ENCODE peak calls at places on chromosomes 13 and 19, in seven cellular contexts. N is foreskin fibroblast, L is astrocyte of the spinal cord, O is kidney, X is WTC11, A is cardiac fibroblast, M is AG10803. Y is an unnamed sample.

GRCh38 chr19:57978586-57979289 is 4.4 kb upstream of the C19orf18 start:
- DNase-seq in X (no peak), N (peak; percentile 4), O (no peak), M (no peak), L (peak; percentile 31), A (peak; percentile 28), Y (no peak)

GRCh38 chr19:54462713-54463530 is 656 bp downstream of the LENG9 start:
- DNase-seq in M (peak; percentile 63), X (peak; percentile 69), O (peak; percentile 92), A (peak; percentile 71), L (peak; percentile 61), N (peak; percentile 84), Y (peak; percentile 61)

GRCh38 chr13:109241160-109241559 is 545.2 kb downstream of the IRS2 start:
- DNase-seq in A (peak; percentile 47), X (no peak), O (no peak), L (no peak), M (peak; percentile 23), N (no peak), Y (no peak)

GRCh38 chr13:65999441-65999840 is 1230.7 kb downstream of the PCDH9 start:
- DNase-seq in X (no peak), N (no peak), A (no peak), O (no peak), L (no peak), M (no peak), Y (no peak)

GRCh38 chr13:107866007-107866665 is 349.2 kb downstream of the LIG4 start:
- DNase-seq in A (peak; percentile 11), X (peak; percentile 47), M (peak; percentile 26), O (peak; percentile 70), N (peak; percentile 26), L (peak; percentile 52), Y (peak; percentile 41)

GRCh38 chr13:43390101-43390500 is 366.7 kb downstream of the DNAJC15 start:
- DNase-seq in X (no peak), L (no peak), O (no peak), N (peak; percentile 55), A (no peak), M (peak; percentile 71), Y (no peak)

GRCh38 chr13:49560270-49561063 is 24.9 kb downstream of the RCBTB1 start:
- DNase-seq in O (no peak), L (peak; percentile 47), A (peak; percentile 31), X (peak; percentile 27), M (no peak), N (peak; percentile 13), Y (no peak)

GRCh38 chr13:45828253-45828968 is 23.1 kb downstream of the SIAH3 start:
- DNase-seq in N (no peak), X (no peak), M (no peak), O (no peak), A (no peak), L (no peak), Y (no peak)

GRCh38 chr19:1658446-1659433 is 6.3 kb upstream of the TCF3 start:
- DNase-seq in M (no peak), N (no peak), O (peak; percentile 63), A (no peak), X (no peak), L (no peak), Y (no peak)

GRCh38 chr19:35879770-35880317 is 11.5 kb downstream of the APLP1 start:
- DNase-seq in N (peak; percentile 97), X (peak; percentile 98), A (peak; percentile 93), L (peak; percentile 84), O (peak; percentile 95), M (peak; percentile 88), Y (peak; percentile 94)

GRCh38 chr19:35883920-35884319 is 15.5 kb downstream of the APLP1 start:
- DNase-seq in A (no peak), L (no peak), M (no peak), N (no peak), X (no peak), O (no peak), Y (no peak)

GRCh38 chr19:35885225-35885624 is 15.1 kb downstream of the NFKBID start:
- DNase-seq in M (no peak), N (no peak), A (no peak), O (no peak), X (no peak), L (no peak), Y (no peak)

GRCh38 chr19:35879068-35879467 is 10.7 kb downstream of the APLP1 start:
- DNase-seq in M (no peak), L (no peak), A (no peak), X (no peak), N (no peak), O (no peak), Y (no peak)

GRCh38 chr19:35882074-35882832 is 13.9 kb downstream of the APLP1 start:
- DNase-seq in M (peak; percentile 83), N (peak; percentile 87), L (peak; percentile 72), O (no peak), A (peak; percentile 89), X (no peak), Y (peak; percentile 57)
- TF ChIP-seq CTCF in M (peak; percentile 72), N (peak; percentile 50), L (peak; percentile 47), O (peak; percentile 58), A (peak; percentile 44), X (peak; percentile 19), Y (peak; percentile 59)

DNA sequence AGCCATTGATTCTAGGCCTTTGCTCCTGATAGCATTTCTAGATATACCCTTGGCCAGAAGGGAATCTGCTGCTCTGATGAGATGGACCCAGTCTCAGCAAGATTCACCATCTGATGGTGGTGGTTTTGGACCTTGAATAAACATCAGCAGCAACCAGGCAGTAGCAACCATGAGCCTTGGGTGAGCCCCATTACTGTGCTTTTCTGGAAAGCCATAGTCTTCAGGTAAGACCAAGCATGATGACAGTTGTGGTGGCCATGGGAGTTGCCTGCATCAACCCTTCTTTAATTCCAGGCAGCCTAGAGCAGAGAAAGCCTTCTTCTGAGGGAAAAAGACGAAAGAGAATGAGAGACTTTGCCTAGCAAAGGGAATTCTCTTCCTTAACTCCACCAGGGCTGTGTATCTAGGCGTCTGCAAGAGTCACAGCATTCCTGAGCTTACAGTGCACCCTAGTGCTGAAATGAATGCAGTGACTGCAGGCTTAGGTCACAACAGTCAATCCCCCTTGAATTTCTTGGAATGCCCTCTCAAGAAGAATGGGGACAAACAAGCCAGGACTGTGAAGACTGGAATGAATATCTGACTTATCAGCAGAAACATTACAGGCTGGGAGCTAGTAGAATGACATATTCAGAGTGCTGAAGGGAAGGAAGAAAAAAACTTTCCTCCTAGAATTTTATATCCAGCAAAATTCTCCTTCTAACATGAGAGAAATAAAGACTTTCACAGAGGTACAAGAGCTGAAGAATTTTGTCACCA is 942.4 kb upstream of the PCDH20 start:
- DNase-seq in O (no peak), N (peak; percentile 28), X (peak; percentile 64), M (peak; percentile 12), A (peak; percentile 19), L (peak; percentile 54), Y (peak; percentile 65)
- TF ChIP-seq CTCF in O (peak; percentile 42), N (peak; percentile 27), X (peak; percentile 63), M (peak; percentile 36), A (peak; percentile 7), L (peak; percentile 65), Y (peak; percentile 35)

GRCh38 chr19:39341122-39341719 is 1.0 kb upstream of the SAMD4B start:
- DNase-seq in M (peak; percentile 30), X (peak; percentile 29), N (peak; percentile 53), L (no peak), A (no peak), O (peak; percentile 82), Y (peak; percentile 31)
- TF ChIP-seq CTCF in M (peak; percentile 31), X (no peak), N (no peak), L (peak; percentile 31), A (no peak), O (no peak), Y (no peak)

DNA sequence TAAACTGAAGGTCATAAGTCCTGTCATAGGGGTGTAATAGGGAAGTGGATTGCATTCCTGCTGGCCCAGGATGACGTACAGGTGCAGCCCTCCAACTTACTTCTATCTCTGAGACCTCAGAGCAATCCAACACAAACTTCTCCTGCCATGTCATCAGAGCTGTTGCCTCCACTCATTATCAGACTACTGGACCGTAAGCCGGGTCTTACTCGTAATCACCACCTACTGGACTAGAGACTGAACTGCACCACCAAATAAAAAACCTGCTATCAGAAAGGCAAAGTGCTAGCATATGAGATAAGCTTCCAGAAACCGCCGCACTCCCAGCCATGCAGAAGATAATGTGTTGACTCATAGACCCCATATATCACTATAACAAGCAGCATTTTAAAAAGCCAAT is 102.1 kb downstream of the SLITRK1 start:
- DNase-seq in A (peak; percentile 45), N (peak; percentile 46), L (peak; percentile 16), X (peak; percentile 22), M (peak; percentile 4), O (peak; percentile 28), Y (peak; percentile 36)
- TF ChIP-seq CTCF in A (peak; percentile 52), N (peak; percentile 46), L (peak; percentile 55), X (peak; percentile 74), M (peak; percentile 34), O (peak; percentile 12), Y (peak; percentile 72)

GRCh38 chr13:23086951-23087350 is 93.8 kb upstream of the SGCG start:
- DNase-seq in A (no peak), M (no peak), L (no peak), N (no peak), O (no peak), X (no peak), Y (no peak)
- TF ChIP-seq CTCF in A (no peak), M (no peak), L (no peak), N (no peak), O (no peak), X (no peak), Y (no peak)